ENCODE peak calls at places on chromosome 7, in ten cellular contexts. J is esophagus squamous epithelium, C is stomach, X is sigmoid colon, R is Peyer's patch, U is transverse colon, N is ovary, P is A549, Z is uterus, H is IMR-90. W is an unnamed sample.

GRCh38 chr7:102991077-102991539 is 78.3 kb downstream of the LRRC17 start:
- DNase-seq in Z (no peak), R (no peak), J (no peak), P (peak), X (no peak), H (no peak), C (no peak), U (no peak), N (no peak), W (no peak)

GRCh38 chr7:121960678-121961461 is 87.9 kb downstream of the PTPRZ1 start:
- DNase-seq in Z (no peak), N (no peak), X (no peak), U (no peak), H (peak), J (no peak), C (no peak), R (no peak), P (peak), W (no peak)

GRCh38 chr7:151382079-151382885 is 27.6 kb downstream of the WDR86 start:
- DNase-seq in P (no peak), U (no peak), R (no peak), Z (no peak), X (no peak), N (peak), J (no peak), H (no peak), C (no peak), W (no peak)

GRCh38 chr7:90530263-90530662 is 60.8 kb downstream of the PTTG1IP2 start:
- DNase-seq in N (no peak), R (no peak), U (no peak), P (no peak), J (no peak), C (no peak), H (peak), X (no peak), Z (no peak), W (no peak)

GRCh38 chr7:142812437-142813215 is 41.9 kb downstream of the PRSS2 start:
- DNase-seq in H (no peak), X (no peak), N (no peak), C (no peak), R (peak), P (no peak), Z (no peak), U (no peak), J (no peak), W (no peak)

GRCh38 chr7:45687721-45688120 is 113.6 kb downstream of the ADCY1 start:
- DNase-seq in C (no peak), Z (no peak), R (no peak), J (no peak), X (no peak), N (no peak), P (no peak), U (no peak), H (no peak), W (no peak)

GRCh38 chr7:110590415-110590814 is 500.5 kb upstream of the LRRN3 start:
- DNase-seq in U (no peak), H (no peak), C (no peak), R (no peak), Z (no peak), X (no peak), P (no peak), N (no peak), J (no peak), W (no peak)

GRCh38 chr7:24778543-24779282 is 21.4 kb upstream of the GSDME start:
- DNase-seq in U (no peak), X (peak), Z (no peak), N (no peak), C (no peak), R (no peak), H (peak), P (no peak), J (no peak), W (peak)

GRCh38 chr7:116225860-116226259 is 15.5 kb downstream of the TES start:
- DNase-seq in N (no peak), X (no peak), J (no peak), H (no peak), C (no peak), U (no peak), R (no peak), Z (no peak), P (no peak), W (no peak)

GRCh38 chr7:106865130-106866115 is at the start of gene PIK3CG:
- DNase-seq in Z (no peak), X (no peak), H (no peak), N (no peak), J (no peak), P (no peak), C (no peak), R (peak), U (no peak), W (no peak)

GRCh38 chr7:53315986-53316385 is 280.6 kb downstream of the POM121L12 start:
- DNase-seq in N (no peak), U (no peak), P (no peak), H (no peak), R (no peak), Z (no peak), J (no peak), X (peak), C (no peak), W (peak)

GRCh38 chr7:149027560-149028345 is 552 bp downstream of the PDIA4 start:
- DNase-seq in N (no peak), J (no peak), C (no peak), X (no peak), Z (no peak), P (no peak), U (peak), R (no peak), H (peak), W (no peak)

GRCh38 chr7:55641273-55641691 is 69.0 kb upstream of the VOPP1 start:
- DNase-seq in N (no peak), C (peak), Z (peak), H (peak), R (no peak), P (peak), X (peak), U (peak), J (no peak), W (no peak)

GRCh38 chr7:33043434-33043833 is 19.1 kb downstream of the NT5C3A start:
- DNase-seq in X (no peak), U (no peak), J (no peak), H (no peak), R (no peak), Z (no peak), P (no peak), C (no peak), N (no peak), W (no peak)

GRCh38 chr7:23120106-23120505 is 14.5 kb downstream of the KLHL7 start:
- DNase-seq in C (no peak), P (no peak), N (no peak), X (no peak), H (no peak), U (no peak), J (no peak), R (no peak), Z (no peak), W (no peak)

GRCh38 chr7:151315038-151315655 is 26.5 kb upstream of the NUB1 start:
- DNase-seq in R (peak), J (no peak), C (peak), Z (peak), N (peak), P (peak), H (peak), U (peak), X (peak), W (peak)

GRCh38 chr7:136342221-136342620 is 365.1 kb upstream of the MTPN start:
- DNase-seq in P (no peak), X (no peak), R (no peak), U (no peak), Z (no peak), N (no peak), J (no peak), C (no peak), H (peak), W (no peak)

GRCh38 chr7:44131173-44132009 is 8.0 kb upstream of the POLD2 start:
- DNase-seq in J (no peak), Z (no peak), U (no peak), N (no peak), X (no peak), P (peak), H (no peak), R (no peak), C (no peak), W (no peak)

GRCh38 chr7:134729895-134730294 is 49.5 kb upstream of the CALD1 start:
- DNase-seq in Z (peak), P (no peak), X (peak), N (no peak), R (no peak), J (no peak), U (no peak), H (peak), C (no peak), W (no peak)

GRCh38 chr7:92809397-92810241 is 26.8 kb downstream of the CDK6 start:
- DNase-seq in Z (peak), P (peak), X (peak), R (peak), H (peak), N (peak), J (peak), C (peak), U (peak), W (peak)

GRCh38 chr7:139725077-139725476 is 52.7 kb downstream of the HIPK2 start:
- DNase-seq in U (peak), N (no peak), X (no peak), P (no peak), C (no peak), R (no peak), Z (no peak), H (peak), J (no peak), W (no peak)

GRCh38 chr7:81267508-81267907 is 348.7 kb upstream of the SEMA3C start:
- DNase-seq in X (no peak), P (peak), C (no peak), J (no peak), U (no peak), N (no peak), R (no peak), H (peak), Z (no peak), W (no peak)

GRCh38 chr7:121401896-121402295 is 5.8 kb upstream of the FAM3C start:
- DNase-seq in P (no peak), X (no peak), U (no peak), J (no peak), R (no peak), C (no peak), H (no peak), N (no peak), Z (no peak), W (no peak)

GRCh38 chr7:142487124-142487523 is 229.3 kb upstream of the PRSS58 start:
- DNase-seq in R (no peak), J (no peak), N (no peak), U (no peak), C (no peak), H (no peak), X (no peak), Z (no peak), P (no peak), W (no peak)

GRCh38 chr7:44634187-44634838 is 27.9 kb downstream of the OGDH start:
- DNase-seq in X (no peak), C (peak), R (no peak), P (no peak), Z (no peak), J (no peak), H (peak), N (no peak), U (peak), W (no peak)

GRCh38 chr7:37069336-37069735 is 345.0 kb upstream of the AOAH start:
- DNase-seq in X (no peak), N (no peak), J (no peak), U (no peak), C (no peak), R (no peak), Z (no peak), H (no peak), P (no peak), W (no peak)

GRCh38 chr7:17301491-17302101 is 3.1 kb downstream of the AHR start:
- DNase-seq in U (peak), R (peak), P (peak), X (peak), C (peak), Z (peak), H (peak), N (no peak), J (no peak), W (no peak)

GRCh38 chr7:117110480-117111315 is 157.4 kb downstream of the ST7 start:
- DNase-seq in X (no peak), C (no peak), H (no peak), N (no peak), R (no peak), U (no peak), Z (no peak), J (no peak), P (no peak), W (no peak)

GRCh38 chr7:5286933-5287332 is 4.2 kb downstream of the SLC29A4 start:
- DNase-seq in N (no peak), X (no peak), C (no peak), H (no peak), P (no peak), Z (no peak), R (no peak), U (no peak), J (no peak), W (no peak)

GRCh38 chr7:4633012-4633411 is 49.1 kb upstream of the FOXK1 start:
- DNase-seq in X (no peak), Z (no peak), R (no peak), P (peak), N (no peak), H (peak), U (no peak), C (no peak), J (no peak), W (no peak)

GRCh38 chr7:42522227-42522991 is 285.4 kb upstream of the GLI3 start:
- DNase-seq in N (no peak), P (no peak), J (no peak), X (no peak), C (no peak), U (peak), Z (no peak), H (no peak), R (no peak), W (no peak)

GRCh38 chr7:92790987-92791386 is 45.4 kb downstream of the CDK6 start:
- DNase-seq in Z (no peak), U (no peak), H (peak), X (no peak), J (no peak), P (no peak), R (no peak), C (no peak), N (no peak), W (peak)

GRCh38 chr7:52482076-52482475 is 553.4 kb upstream of the POM121L12 start:
- DNase-seq in P (no peak), X (no peak), C (no peak), U (no peak), H (no peak), J (no peak), N (no peak), R (no peak), Z (no peak), W (no peak)

GRCh38 chr7:1028775-1029636 is 15.3 kb upstream of the GPR146 start:
- DNase-seq in N (peak), Z (peak), P (peak), H (peak), C (peak), U (peak), R (peak), J (peak), X (peak), W (peak)
- H3K4me3 ChIP-seq in N (peak), Z (peak), P (peak), H (no peak), C (peak), U (no peak), R (peak), J (peak), X (peak), W (peak)

DNA sequence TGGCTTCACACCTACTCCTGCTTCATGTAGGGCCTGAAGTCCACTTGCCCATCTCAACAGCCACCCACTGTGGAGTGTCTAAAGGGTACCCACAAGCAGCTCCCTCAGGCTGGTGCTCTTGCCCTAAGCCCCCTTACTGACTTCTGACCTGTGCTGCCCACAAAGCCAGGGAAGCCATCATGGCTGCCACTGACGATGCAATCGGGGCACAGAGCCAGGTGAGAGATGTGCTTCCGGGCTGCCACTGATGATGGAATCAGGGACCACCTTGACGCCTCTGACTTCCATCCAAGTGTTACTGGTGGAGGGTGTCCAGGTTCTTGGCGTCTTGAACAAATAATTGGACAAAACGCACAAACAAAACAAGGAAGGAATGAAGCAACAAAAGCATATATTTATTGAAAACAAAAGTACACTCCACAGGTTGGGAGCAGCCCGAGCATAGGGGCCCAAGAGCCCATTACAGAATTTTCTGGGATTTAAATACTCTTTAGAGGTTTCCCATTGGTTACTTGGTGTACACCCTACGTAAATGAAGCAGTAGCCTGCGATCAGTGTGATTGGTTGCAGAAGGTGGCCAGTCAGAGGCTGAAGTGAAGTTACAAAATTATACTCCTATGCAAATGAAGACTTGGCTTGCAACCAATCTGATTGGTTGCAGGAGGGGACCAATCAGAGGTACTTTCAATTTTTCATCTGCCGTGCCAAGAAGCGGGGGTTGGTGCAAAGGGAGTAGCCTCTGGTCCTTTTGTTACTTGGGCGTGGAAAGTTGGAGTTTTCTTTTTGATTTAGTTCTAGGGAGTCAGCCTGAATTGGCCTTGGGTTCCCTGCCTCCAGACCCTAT is 4.5 kb downstream of the CPA2 start:
- DNase-seq in H (no peak), J (no peak), R (no peak), U (no peak), P (no peak), Z (no peak), X (no peak), C (no peak), N (no peak), W (no peak)
- TF ChIP-seq POLR2A in H (no peak), J (no peak), R (no peak), U (no peak), P (no peak), Z (no peak), X (no peak), C (no peak), N (no peak), W (no peak)

GRCh38 chr7:95874129-95874528 is 101.8 kb downstream of the DYNC1I1 start:
- DNase-seq in N (no peak), P (no peak), H (no peak), U (no peak), C (no peak), X (no peak), J (no peak), Z (no peak), R (no peak), W (no peak)
- H3K4me3 ChIP-seq in N (no peak), P (no peak), H (no peak), U (no peak), C (no peak), X (no peak), J (no peak), Z (no peak), R (no peak), W (no peak)

GRCh38 chr7:158818325-158819213 is 10.7 kb downstream of the ESYT2 start:
- DNase-seq in C (peak), P (peak), J (peak), U (peak), X (peak), N (peak), H (peak), R (peak), Z (peak), W (peak)
- TF ChIP-seq POLR2A in C (no peak), P (peak), J (no peak), U (peak), X (peak), N (peak), H (peak), R (no peak), Z (no peak), W (peak)

GRCh38 chr7:101858437-101859385 is 41.3 kb downstream of the CUX1 start:
- DNase-seq in N (no peak), U (no peak), C (no peak), X (peak), Z (peak), R (no peak), J (no peak), P (peak), H (no peak), W (no peak)

GRCh38 chr7:101861223-101861775 is 43.9 kb downstream of the CUX1 start:
- DNase-seq in Z (no peak), R (no peak), N (no peak), J (no peak), P (no peak), C (no peak), H (no peak), X (peak), U (no peak), W (no peak)

GRCh38 chr7:101859411-101860106 is 42.1 kb downstream of the CUX1 start:
- DNase-seq in H (no peak), N (no peak), C (no peak), X (no peak), Z (no peak), P (peak), J (no peak), U (no peak), R (no peak), W (no peak)

GRCh38 chr7:101862280-101863220 is 45.1 kb downstream of the CUX1 start:
- DNase-seq in J (no peak), Z (no peak), N (no peak), H (peak), P (no peak), R (no peak), X (peak), U (no peak), C (no peak), W (no peak)

DNA sequence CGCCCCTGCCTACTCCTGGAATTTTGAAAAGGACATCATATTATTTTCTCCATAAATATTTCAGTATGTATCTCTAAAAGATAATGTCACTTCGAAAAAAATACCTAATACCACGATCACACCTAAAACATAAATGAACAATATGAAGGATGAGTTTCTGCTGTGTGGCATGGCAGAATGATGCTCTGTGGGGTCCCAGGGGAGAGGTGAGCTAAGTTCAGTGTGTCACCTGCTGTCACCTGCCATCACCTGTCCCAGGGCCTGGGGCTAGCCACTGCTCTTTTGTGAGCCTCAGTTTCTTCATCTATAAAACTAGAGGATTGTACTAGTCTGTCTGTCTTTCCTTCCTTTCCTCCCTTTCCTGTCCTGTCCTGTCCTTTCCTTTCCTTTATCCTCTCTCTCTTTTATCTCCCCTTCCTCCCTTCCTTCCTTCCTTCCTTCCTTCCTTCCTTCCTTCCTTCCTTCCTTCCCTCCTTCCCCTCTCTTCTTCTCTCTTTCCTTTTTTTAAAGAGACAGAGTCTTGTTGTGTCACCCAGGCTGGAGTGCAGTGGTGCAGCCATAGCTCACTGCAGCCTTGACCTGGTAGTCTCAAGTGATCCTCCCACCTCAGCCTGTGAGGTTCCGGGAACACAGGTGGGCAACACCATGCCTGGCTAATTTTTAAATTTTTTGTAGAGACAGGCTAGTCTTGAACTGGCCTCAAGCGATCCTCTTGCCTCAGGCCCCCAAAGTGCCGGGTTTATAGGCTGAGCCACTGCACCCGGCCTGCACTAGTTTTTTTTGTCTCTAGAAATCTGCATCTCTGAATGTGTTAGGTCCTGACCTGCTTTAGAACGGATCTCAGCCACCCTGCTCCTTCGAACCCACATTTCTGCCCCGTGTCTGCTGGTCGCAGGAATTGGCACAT is 43.1 kb downstream of the CUX1 start:
- DNase-seq in P (no peak), U (no peak), C (no peak), H (no peak), N (no peak), R (no peak), Z (no peak), X (peak), J (no peak), W (no peak)
- H3K4me3 ChIP-seq in P (no peak), U (no peak), C (no peak), H (no peak), N (no peak), R (no peak), Z (no peak), X (no peak), J (no peak), W (no peak)

W was measured in heart left ventricle.